ENCODE peak calls at places on chromosomes 7 and 10, in five cellular contexts. One of them, this sample, is unnamed.
A peak's percentile ranks its signal among the peaks of the same experiment; 100 is the strongest.

GRCh38 chr10:63829020-63829419 is 307.8 kb downstream of the REEP3 start:
- DNase-seq in CD8-positive, alpha-beta T cell: no peak
- DNase-seq in HFF-Myc: no peak
- DNase-seq in lung: no peak
- DNase-seq in mucosa of descending colon: no peak
- DNase-seq in this sample: no peak

GRCh38 chr7:40918701-40919271 is 784.0 kb downstream of the SUGCT start:
- DNase-seq in HFF-Myc: peak; percentile 16
- DNase-seq in lung: no peak
- DNase-seq in mucosa of descending colon: no peak
- DNase-seq in CD8-positive, alpha-beta T cell: no peak
- DNase-seq in this sample: peak; percentile 32

GRCh38 chr7:68706291-68706690 is 892.0 kb upstream of the AUTS2 start:
- DNase-seq in mucosa of descending colon: no peak
- DNase-seq in CD8-positive, alpha-beta T cell: no peak
- DNase-seq in HFF-Myc: no peak
- DNase-seq in lung: no peak
- DNase-seq in this sample: peak; percentile 81

GRCh38 chr10:6501931-6502330 is 78.1 kb downstream of the PRKCQ start:
- DNase-seq in mucosa of descending colon: no peak
- DNase-seq in CD8-positive, alpha-beta T cell: no peak
- DNase-seq in HFF-Myc: no peak
- DNase-seq in lung: no peak
- DNase-seq in this sample: no peak

GRCh38 chr7:152989889-152990380 is 230.4 kb downstream of the ACTR3B start:
- DNase-seq in mucosa of descending colon: no peak
- DNase-seq in CD8-positive, alpha-beta T cell: no peak
- DNase-seq in lung: no peak
- DNase-seq in HFF-Myc: no peak
- DNase-seq in this sample: peak; percentile 49

GRCh38 chr7:130345106-130345505 is 490 bp downstream of the CPA5 start:
- DNase-seq in mucosa of descending colon: no peak
- DNase-seq in lung: no peak
- DNase-seq in CD8-positive, alpha-beta T cell: no peak
- DNase-seq in HFF-Myc: no peak
- DNase-seq in this sample: no peak

GRCh38 chr7:51035696-51036095 is 253.0 kb upstream of the GRB10 start:
- DNase-seq in mucosa of descending colon: no peak
- DNase-seq in HFF-Myc: no peak
- DNase-seq in lung: no peak
- DNase-seq in CD8-positive, alpha-beta T cell: no peak
- DNase-seq in this sample: no peak

GRCh38 chr7:138889566-138889965 is 91.6 kb upstream of the ATP6V0A4 start:
- DNase-seq in HFF-Myc: peak; percentile 41
- DNase-seq in lung: no peak
- DNase-seq in mucosa of descending colon: no peak
- DNase-seq in CD8-positive, alpha-beta T cell: no peak
- DNase-seq in this sample: no peak

GRCh38 chr10:7795605-7796004 is 7.6 kb downstream of the ATP5F1C start:
- DNase-seq in lung: no peak
- DNase-seq in HFF-Myc: no peak
- DNase-seq in CD8-positive, alpha-beta T cell: no peak
- DNase-seq in mucosa of descending colon: no peak
- DNase-seq in this sample: peak; percentile 55

GRCh38 chr10:97708976-97709745 is 4.4 kb upstream of the MARVELD1 start:
- DNase-seq in lung: peak; percentile 66
- DNase-seq in HFF-Myc: no peak
- DNase-seq in CD8-positive, alpha-beta T cell: no peak
- DNase-seq in mucosa of descending colon: peak; percentile 93
- DNase-seq in this sample: no peak

GRCh38 chr10:30422981-30423654 is 10.9 kb upstream of the MAP3K8 start:
- DNase-seq in lung: peak; percentile 56
- DNase-seq in mucosa of descending colon: peak; percentile 44
- DNase-seq in HFF-Myc: no peak
- DNase-seq in CD8-positive, alpha-beta T cell: no peak
- DNase-seq in this sample: peak; percentile 87

GRCh38 chr7:100556541-100556940 is 17.2 kb downstream of the SAP25 start:
- DNase-seq in HFF-Myc: no peak
- DNase-seq in lung: no peak
- DNase-seq in mucosa of descending colon: no peak
- DNase-seq in CD8-positive, alpha-beta T cell: no peak
- DNase-seq in this sample: no peak

GRCh38 chr10:11573497-11573896 is 38.0 kb downstream of the USP6NL start:
- DNase-seq in HFF-Myc: no peak
- DNase-seq in lung: no peak
- DNase-seq in mucosa of descending colon: no peak
- DNase-seq in CD8-positive, alpha-beta T cell: no peak
- DNase-seq in this sample: no peak

GRCh38 chr10:117823980-117824379 is 222.8 kb downstream of the RAB11FIP2 start:
- DNase-seq in lung: no peak
- DNase-seq in CD8-positive, alpha-beta T cell: no peak
- DNase-seq in mucosa of descending colon: no peak
- DNase-seq in HFF-Myc: no peak
- DNase-seq in this sample: no peak

GRCh38 chr7:159112136-159113011 is 32.3 kb downstream of the VIPR2 start:
- DNase-seq in lung: no peak
- DNase-seq in CD8-positive, alpha-beta T cell: no peak
- DNase-seq in HFF-Myc: no peak
- DNase-seq in mucosa of descending colon: no peak
- DNase-seq in this sample: no peak

GRCh38 chr10:17001297-17001744 is 128.3 kb downstream of the CUBN start:
- DNase-seq in CD8-positive, alpha-beta T cell: no peak
- DNase-seq in HFF-Myc: no peak
- DNase-seq in lung: no peak
- DNase-seq in mucosa of descending colon: no peak
- DNase-seq in this sample: no peak

GRCh38 chr10:109987413-109987812 is 20.4 kb upstream of the ADD3 start:
- DNase-seq in lung: no peak
- DNase-seq in CD8-positive, alpha-beta T cell: no peak
- DNase-seq in HFF-Myc: no peak
- DNase-seq in mucosa of descending colon: no peak
- DNase-seq in this sample: no peak

GRCh38 chr7:140260767-140261486 is 84.1 kb upstream of the KDM7A start:
- DNase-seq in lung: no peak
- DNase-seq in HFF-Myc: no peak
- DNase-seq in mucosa of descending colon: peak; percentile 42
- DNase-seq in CD8-positive, alpha-beta T cell: no peak
- DNase-seq in this sample: no peak

GRCh38 chr7:43650457-43651052 is 67.6 kb downstream of the STK17A start:
- DNase-seq in lung: no peak
- DNase-seq in CD8-positive, alpha-beta T cell: no peak
- DNase-seq in HFF-Myc: no peak
- DNase-seq in mucosa of descending colon: no peak
- DNase-seq in this sample: no peak

GRCh38 chr10:133270773-133271297 is 5.8 kb downstream of the ADAM8 start:
- DNase-seq in CD8-positive, alpha-beta T cell: no peak
- DNase-seq in mucosa of descending colon: no peak
- DNase-seq in HFF-Myc: no peak
- DNase-seq in lung: no peak
- DNase-seq in this sample: no peak

GRCh38 chr7:6226194-6226799 is 46.1 kb downstream of the CYTH3 start:
- DNase-seq in lung: no peak
- DNase-seq in mucosa of descending colon: no peak
- DNase-seq in HFF-Myc: peak; percentile 96
- DNase-seq in CD8-positive, alpha-beta T cell: no peak
- DNase-seq in this sample: no peak

GRCh38 chr7:1562611-1563051 is 6.6 kb upstream of the TMEM184A start:
- DNase-seq in lung: no peak
- DNase-seq in CD8-positive, alpha-beta T cell: no peak
- DNase-seq in mucosa of descending colon: no peak
- DNase-seq in HFF-Myc: no peak
- DNase-seq in this sample: no peak

GRCh38 chr10:93458821-93459257 is 23.3 kb downstream of the MYOF start:
- DNase-seq in mucosa of descending colon: peak; percentile 54
- DNase-seq in CD8-positive, alpha-beta T cell: no peak
- DNase-seq in HFF-Myc: peak; percentile 100
- DNase-seq in lung: peak; percentile 89
- DNase-seq in this sample: peak; percentile 100

GRCh38 chr7:90345016-90345415 is 1.5 kb upstream of the GTPBP10 start:
- DNase-seq in lung: no peak
- DNase-seq in CD8-positive, alpha-beta T cell: no peak
- DNase-seq in HFF-Myc: no peak
- DNase-seq in mucosa of descending colon: no peak
- DNase-seq in this sample: no peak

GRCh38 chr10:119250641-119251314 is 43.4 kb downstream of the GRK5 start:
- DNase-seq in HFF-Myc: peak; percentile 32
- DNase-seq in mucosa of descending colon: no peak
- DNase-seq in CD8-positive, alpha-beta T cell: no peak
- DNase-seq in lung: no peak
- DNase-seq in this sample: no peak

GRCh38 chr7:43884209-43884608 is 14.9 kb upstream of the MRPS24 start:
- DNase-seq in HFF-Myc: no peak
- DNase-seq in CD8-positive, alpha-beta T cell: no peak
- DNase-seq in lung: no peak
- DNase-seq in mucosa of descending colon: no peak
- DNase-seq in this sample: no peak

GRCh38 chr7:2443491-2443890 is 32.7 kb downstream of the GRIFIN start:
- DNase-seq in mucosa of descending colon: no peak
- DNase-seq in lung: no peak
- DNase-seq in HFF-Myc: no peak
- DNase-seq in CD8-positive, alpha-beta T cell: no peak
- DNase-seq in this sample: no peak

GRCh38 chr7:5143106-5143505 is 46.9 kb upstream of the WIPI2 start:
- DNase-seq in mucosa of descending colon: no peak
- DNase-seq in CD8-positive, alpha-beta T cell: no peak
- DNase-seq in HFF-Myc: no peak
- DNase-seq in lung: no peak
- DNase-seq in this sample: no peak

GRCh38 chr10:19654576-19654975 is 161.7 kb upstream of the PLXDC2 start:
- DNase-seq in HFF-Myc: peak; percentile 33
- DNase-seq in CD8-positive, alpha-beta T cell: no peak
- DNase-seq in mucosa of descending colon: no peak
- DNase-seq in lung: no peak
- DNase-seq in this sample: no peak

DNA sequence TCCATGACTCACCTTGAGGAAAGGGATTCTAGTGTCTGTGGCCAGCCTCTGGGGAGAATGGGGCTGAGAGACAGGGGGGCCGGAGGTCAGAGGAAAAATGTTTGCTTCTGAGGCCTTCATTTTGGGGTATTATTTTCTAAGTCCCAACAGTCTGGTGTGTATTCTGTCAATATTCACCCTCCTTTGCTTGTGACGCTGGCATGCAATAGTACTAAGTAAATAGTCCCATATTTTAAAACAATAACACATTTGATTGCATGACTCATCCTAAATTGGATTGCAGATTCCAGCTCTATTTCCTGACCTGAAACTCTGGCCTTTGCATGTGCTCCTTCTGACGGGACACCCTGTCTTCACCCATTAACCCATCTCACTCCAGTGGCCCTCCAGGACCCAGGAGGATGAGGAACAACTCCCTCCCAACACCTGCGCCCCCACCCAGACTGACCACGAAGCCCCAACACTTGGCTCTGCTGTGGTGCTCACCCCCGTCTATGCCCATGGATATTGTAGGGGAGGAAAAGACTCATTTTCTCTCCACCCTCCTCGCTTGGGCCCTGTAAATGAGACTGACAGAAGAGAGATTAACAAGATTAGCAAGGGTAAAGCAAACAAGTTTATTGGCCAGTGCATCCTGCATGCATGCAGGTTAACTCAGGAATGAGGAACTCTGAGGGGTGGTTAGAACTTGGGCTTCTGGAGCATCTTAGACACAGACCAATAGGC is 495.6 kb upstream of the KLF6 start:
- DNase-seq in CD8-positive, alpha-beta T cell: no peak
- DNase-seq in lung: no peak
- DNase-seq in mucosa of descending colon: peak; percentile 40
- DNase-seq in HFF-Myc: peak; percentile 63
- DNase-seq in this sample: no peak
- H3K4me3 ChIP-seq in CD8-positive, alpha-beta T cell: no peak overlapping the region
- H3K4me3 ChIP-seq in lung: no peak overlapping the region
- H3K4me3 ChIP-seq in mucosa of descending colon: no peak overlapping the region
- H3K4me3 ChIP-seq in HFF-Myc: no peak overlapping the region
- H3K4me3 ChIP-seq in this sample: no peak overlapping the region

DNA sequence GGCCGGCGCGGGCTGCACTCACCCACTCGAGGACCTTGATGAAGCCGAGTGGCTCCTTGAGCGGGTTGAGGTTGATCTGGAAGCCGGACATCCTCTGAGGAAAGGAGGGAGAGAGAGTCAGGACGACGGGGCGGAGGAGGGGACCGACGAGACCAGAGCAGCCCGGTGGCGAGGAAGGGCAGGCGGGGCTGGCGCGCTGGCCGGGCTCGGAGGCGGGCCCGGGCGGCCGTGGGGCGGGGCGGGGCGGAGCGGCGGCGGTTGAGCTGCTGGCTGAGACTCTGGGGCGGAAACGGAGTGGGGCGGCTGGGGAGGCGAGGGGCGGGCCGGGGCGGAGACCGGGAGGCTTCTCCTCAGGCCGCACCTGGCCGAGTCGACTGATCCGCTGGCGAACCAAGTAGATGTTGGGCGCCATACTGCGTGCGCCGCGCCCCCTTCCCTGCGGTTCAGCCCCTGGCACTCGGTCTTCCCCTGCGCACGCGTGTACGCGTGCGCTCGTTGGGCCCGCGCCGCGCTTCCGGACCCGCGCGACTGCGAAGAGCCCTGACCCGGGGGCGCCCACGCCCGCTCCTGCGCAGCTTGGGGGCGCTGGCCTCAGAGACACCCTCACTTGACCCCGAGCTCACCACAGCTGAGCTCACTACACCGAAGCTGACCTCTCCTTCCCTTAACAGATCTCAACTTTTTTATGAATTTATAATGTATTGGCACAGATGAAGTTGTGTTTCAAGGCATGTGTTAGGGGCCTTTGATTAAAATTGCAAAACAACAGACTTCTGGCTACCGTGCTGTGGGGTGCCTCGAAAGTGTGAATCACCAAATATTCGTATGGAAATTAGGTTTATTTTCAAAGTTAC is at the start of gene SYPL1:
- DNase-seq in mucosa of descending colon: peak; percentile 93
- DNase-seq in lung: peak; percentile 95
- DNase-seq in CD8-positive, alpha-beta T cell: peak; percentile 86
- DNase-seq in HFF-Myc: peak; percentile 51
- DNase-seq in this sample: peak; percentile 61
- TF ChIP-seq CTCF in mucosa of descending colon: no peak
- TF ChIP-seq CTCF in lung: no peak
- TF ChIP-seq CTCF in CD8-positive, alpha-beta T cell: no peak
- TF ChIP-seq CTCF in HFF-Myc: no peak
- TF ChIP-seq CTCF in this sample: no peak

GRCh38 chr10:123995082-123995460 is 98.3 kb downstream of the CHST15 start:
- DNase-seq in HFF-Myc: no peak
- DNase-seq in lung: peak; percentile 29
- DNase-seq in mucosa of descending colon: peak; percentile 17
- DNase-seq in CD8-positive, alpha-beta T cell: no peak
- DNase-seq in this sample: no peak
- H3K4me3 ChIP-seq in HFF-Myc: peak overlapping the region; percentile 15
- H3K4me3 ChIP-seq in lung: no peak overlapping the region
- H3K4me3 ChIP-seq in mucosa of descending colon: no peak overlapping the region
- H3K4me3 ChIP-seq in CD8-positive, alpha-beta T cell: peak overlapping the region; percentile 39
- H3K4me3 ChIP-seq in this sample: peak overlapping the region; percentile 30

GRCh38 chr7:122886357-122887081 is at the start of gene CADPS2:
- DNase-seq in HFF-Myc: no peak
- DNase-seq in mucosa of descending colon: peak; percentile 87
- DNase-seq in CD8-positive, alpha-beta T cell: no peak
- DNase-seq in lung: peak; percentile 93
- DNase-seq in this sample: peak; percentile 45
- TF ChIP-seq CTCF in HFF-Myc: no peak
- TF ChIP-seq CTCF in mucosa of descending colon: no peak
- TF ChIP-seq CTCF in CD8-positive, alpha-beta T cell: no peak
- TF ChIP-seq CTCF in lung: no peak
- TF ChIP-seq CTCF in this sample: peak; percentile 7

This sample was measured in retinal pigment epithelial cell.